ENCODE peak calls at places on chromosomes 4 and X, in five cellular contexts. T, R, C, G and K are unnamed samples.

GRCh38 chrX:103531002-103531401 is 11.7 kb upstream of the RAB40A start:
- DNase-seq in T (no peak), R (no peak), C (no peak), G (no peak), K (no peak)

GRCh38 chr4:56990109-56990508 is 11.4 kb downstream of the POLR2B start:
- DNase-seq in T (no peak), R (no peak), C (no peak), G (no peak), K (no peak)

GRCh38 chr4:110508827-110509446 is 33.0 kb downstream of the ENPEP start:
- DNase-seq in T (no peak), R (no peak), C (no peak), G (no peak), K (no peak)

GRCh38 chr4:173910911-173911310 is 372.6 kb downstream of the FBXO8 start:
- DNase-seq in T (no peak), R (no peak), C (no peak), G (no peak), K (no peak)

GRCh38 chr4:41692717-41693345 is 55.7 kb downstream of the PHOX2B start:
- DNase-seq in T (no peak), R (no peak), C (no peak), G (peak), K (peak)

GRCh38 chrX:110915120-110915519 is 119.5 kb upstream of the CHRDL1 start:
- DNase-seq in T (no peak), R (no peak), C (no peak), G (no peak), K (no peak)

GRCh38 chrX:10045327-10046000 is 78.3 kb downstream of the CLDN34 start:
- DNase-seq in T (no peak), R (peak), C (no peak), G (peak), K (no peak)

GRCh38 chrX:47313056-47313455 is 57.3 kb upstream of the ZNF157 start:
- DNase-seq in T (no peak), R (no peak), C (no peak), G (peak), K (no peak)

GRCh38 chr4:74619931-74620702 is 174.2 kb downstream of the BTC start:
- DNase-seq in T (no peak), R (no peak), C (no peak), G (no peak), K (no peak)

GRCh38 chrX:70825366-70825765 is 83.1 kb downstream of the TEX11 start:
- DNase-seq in T (no peak), R (no peak), C (no peak), G (no peak), K (no peak)

GRCh38 chr4:66653937-66654336 is 891.4 kb downstream of the CENPC start:
- DNase-seq in T (no peak), R (no peak), C (no peak), G (no peak), K (no peak)

GRCh38 chr4:180828455-180829018 is 1414.7 kb upstream of the TENM3 start:
- DNase-seq in T (no peak), R (no peak), C (no peak), G (peak), K (peak)

GRCh38 chr4:89860971-89861370 is 24.0 kb upstream of the SNCA start:
- DNase-seq in T (no peak), R (no peak), C (no peak), G (no peak), K (no peak)

GRCh38 chr4:5446595-5446994 is 261.8 kb downstream of the EVC2 start:
- DNase-seq in T (no peak), R (no peak), C (no peak), G (no peak), K (peak)
- H3K4me3 ChIP-seq in T (no peak), R (no peak), C (no peak), G (no peak), K (no peak)

GRCh38 chr4:152460488-152460887 is 75.4 kb downstream of the FBXW7 start:
- DNase-seq in T (no peak), R (no peak), C (no peak), G (no peak), K (no peak)

GRCh38 chr4:152458801-152459302 is 77.0 kb downstream of the FBXW7 start:
- DNase-seq in T (no peak), R (no peak), C (peak), G (no peak), K (no peak)

GRCh38 chr4:152456609-152457008 is 79.3 kb downstream of the FBXW7 start:
- DNase-seq in T (no peak), R (no peak), C (no peak), G (no peak), K (no peak)

GRCh38 chr4:152462047-152462446 is 73.8 kb downstream of the FBXW7 start:
- DNase-seq in T (no peak), R (no peak), C (no peak), G (no peak), K (no peak)

DNA sequence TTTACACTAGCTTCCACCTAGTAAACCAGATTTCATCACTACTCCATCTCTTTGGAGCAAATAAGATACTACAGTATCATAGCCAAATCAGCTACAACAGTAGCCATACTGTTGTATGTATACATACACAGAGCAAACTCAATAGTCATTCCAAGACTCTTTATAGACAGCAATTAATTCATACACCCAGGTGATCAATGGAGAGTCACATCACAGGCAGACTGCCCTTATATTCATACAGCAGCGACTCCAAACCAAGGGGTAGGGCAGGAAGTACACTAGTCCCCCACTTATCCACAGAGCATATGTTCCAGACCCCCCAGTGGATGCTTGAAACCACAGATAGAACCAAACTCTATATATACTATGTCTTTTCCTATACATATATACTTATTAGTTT is 76.6 kb downstream of the FBXW7 start:
- DNase-seq in T (no peak), R (no peak), C (peak), G (no peak), K (no peak)
- H3K27ac ChIP-seq in T (no peak), R (peak), C (no peak), G (no peak), K (no peak)

GRCh38 chr4:149923736-149924135 is 108.1 kb upstream of the IQCM start:
- DNase-seq in T (no peak), R (no peak), C (no peak), G (no peak), K (no peak)
- TF ChIP-seq CTCF in T (no peak), R (no peak), C (no peak), G (no peak), K (peak)

DNA sequence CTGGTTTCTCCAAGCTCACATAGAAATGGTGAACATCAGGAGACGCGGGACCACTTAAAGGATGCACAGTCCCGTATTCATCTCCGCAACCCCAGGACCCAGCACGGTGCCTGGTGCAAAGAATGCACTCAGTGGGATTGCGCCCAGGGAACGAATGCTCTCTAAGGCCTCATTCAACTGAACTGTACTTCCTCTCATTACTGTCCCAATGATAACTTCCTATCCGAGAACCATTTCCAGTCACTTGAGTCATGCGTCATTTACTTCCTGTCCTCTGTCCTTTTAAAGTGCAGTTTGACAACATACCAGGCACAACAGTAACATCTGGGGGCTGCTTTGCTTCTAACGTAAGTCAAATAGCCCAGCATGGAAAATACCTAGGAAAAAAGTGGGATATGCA is 75.7 kb downstream of the RBM47 start:
- DNase-seq in T (no peak), R (peak), C (no peak), G (no peak), K (no peak)
- H3K4me3 ChIP-seq in T (no peak), R (no peak), C (no peak), G (no peak), K (no peak)

GRCh38 chr4:139918994-139919393 is 235.0 kb downstream of the MAML3 start:
- DNase-seq in T (no peak), R (no peak), C (no peak), G (no peak), K (no peak)

GRCh38 chr4:139918591-139918990 is 235.4 kb downstream of the MAML3 start:
- DNase-seq in T (no peak), R (no peak), C (no peak), G (no peak), K (no peak)

GRCh38 chr4:139916041-139916440 is 237.9 kb downstream of the MAML3 start:
- DNase-seq in T (no peak), R (no peak), C (no peak), G (no peak), K (no peak)

GRCh38 chr4:139919513-139919912 is 234.5 kb downstream of the MAML3 start:
- DNase-seq in T (no peak), R (no peak), C (no peak), G (no peak), K (no peak)

GRCh38 chr4:139917896-139918295 is 236.1 kb downstream of the MAML3 start:
- DNase-seq in T (no peak), R (no peak), C (no peak), G (no peak), K (no peak)
- H3K27ac ChIP-seq in T (peak), R (no peak), C (no peak), G (no peak), K (no peak)

GRCh38 chrX:101393530-101394305 is 2.9 kb downstream of the RPL36A start:
- DNase-seq in T (no peak), R (no peak), C (no peak), G (no peak), K (no peak)

GRCh38 chrX:101394372-101394771 is 3.6 kb downstream of the RPL36A start:
- DNase-seq in T (no peak), R (no peak), C (no peak), G (no peak), K (no peak)

GRCh38 chrX:101388604-101389003 is 2.2 kb upstream of the RPL36A start:
- DNase-seq in T (no peak), R (no peak), C (no peak), G (no peak), K (no peak)

GRCh38 chrX:101391831-101392230 is 1.0 kb downstream of the RPL36A start:
- DNase-seq in T (no peak), R (no peak), C (no peak), G (no peak), K (no peak)

GRCh38 chrX:101390664-101391525 is at the start of gene RPL36A:
- DNase-seq in T (peak), R (peak), C (peak), G (peak), K (peak)
- TF ChIP-seq CTCF in T (peak), R (peak), C (peak), G (peak), K (peak)

DNA sequence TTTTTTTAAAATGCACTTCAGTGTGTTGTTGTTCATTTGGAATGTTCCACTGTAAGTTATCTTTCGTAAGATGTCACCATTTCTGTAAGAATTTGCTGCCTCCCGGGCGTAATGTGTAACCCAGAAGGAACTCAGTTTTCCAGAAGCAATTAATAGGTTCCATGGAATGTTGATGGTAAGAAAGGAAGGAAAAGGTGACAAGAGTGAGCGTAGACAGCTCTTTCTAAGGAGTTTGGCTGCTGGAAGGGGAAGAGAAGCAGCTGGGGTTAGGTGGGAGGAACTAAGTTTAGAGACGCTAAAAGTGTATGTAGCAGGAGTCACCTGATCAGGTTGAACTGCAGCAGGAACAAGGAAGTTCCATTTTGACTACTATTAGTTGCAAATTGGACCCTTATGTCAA is 35.9 kb downstream of the PNMA5 start:
- DNase-seq in T (no peak), R (no peak), C (no peak), G (no peak), K (no peak)
- H3K4me3 ChIP-seq in T (peak), R (no peak), C (peak), G (no peak), K (no peak)